ENCODE peak calls at places on chromosomes 2 and 18, in four cellular contexts. C is substantia nigra; F is DND-41; G is CD4-positive, alpha-beta memory T cell. R is an unnamed sample.

GRCh38 chr18:41745166-41746049 is 209.6 kb upstream of the PIK3C3 start:
- DNase-seq in C (peak), F (peak), G (no peak), R (peak)

GRCh38 chr2:100639588-100640195 is 76.9 kb downstream of the PDCL3 start:
- DNase-seq in C (no peak), F (no peak), G (no peak), R (no peak)

GRCh38 chr2:191635333-191636234 is 42.4 kb upstream of the NABP1 start:
- DNase-seq in C (no peak), F (no peak), G (no peak), R (peak)

GRCh38 chr2:176085861-176086771 is 2.4 kb upstream of the EVX2 start:
- DNase-seq in C (peak), F (peak), G (no peak), R (no peak)

GRCh38 chr2:199581935-199582336 is 124.2 kb upstream of the SATB2 start:
- DNase-seq in C (no peak), F (no peak), G (no peak), R (no peak)

GRCh38 chr2:11073251-11073650 is 82.0 kb upstream of the SLC66A3 start:
- DNase-seq in C (no peak), F (no peak), G (no peak), R (no peak)

GRCh38 chr18:1150344-1150743 is 245.7 kb downstream of the ADCYAP1 start:
- DNase-seq in C (no peak), F (no peak), G (no peak), R (no peak)

GRCh38 chr2:201758873-201759272 is 21.9 kb downstream of the ALS2 start:
- DNase-seq in C (no peak), F (no peak), G (no peak), R (no peak)

GRCh38 chr2:217622205-217622621 is 380.6 kb downstream of the TNS1 start:
- DNase-seq in C (no peak), F (no peak), G (no peak), R (no peak)

GRCh38 chr2:180657054-180657453 is 323.4 kb upstream of the UBE2E3 start:
- DNase-seq in C (no peak), F (no peak), G (no peak), R (no peak)

GRCh38 chr2:66364495-66364992 is 70.4 kb upstream of the MEIS1 start:
- DNase-seq in C (no peak), F (no peak), G (no peak), R (no peak)

GRCh38 chr2:84906108-84906899 is 848 bp downstream of the TMSB10 start:
- DNase-seq in C (no peak), F (peak), G (peak), R (peak)

GRCh38 chr2:159046966-159047365 is 78.5 kb downstream of the TANC1 start:
- DNase-seq in C (no peak), F (no peak), G (no peak), R (no peak)

GRCh38 chr2:225182126-225182525 is 139.9 kb upstream of the DOCK10 start:
- DNase-seq in C (no peak), F (no peak), G (no peak), R (no peak)

GRCh38 chr2:45353879-45354278 is 257.2 kb downstream of the SRBD1 start:
- DNase-seq in C (no peak), F (no peak), G (no peak), R (no peak)

GRCh38 chr2:235287369-235287722 is 206.5 kb upstream of the AGAP1 start:
- DNase-seq in C (no peak), F (no peak), G (no peak), R (no peak)

GRCh38 chr2:235665656-235666239 is 171.9 kb downstream of the AGAP1 start:
- DNase-seq in C (no peak), F (no peak), G (no peak), R (no peak)

GRCh38 chr2:74481961-74482800 is 617 bp downstream of the CCDC142 start:
- DNase-seq in C (no peak), F (peak), G (no peak), R (peak)

GRCh38 chr18:36284671-36285295 is 12.7 kb upstream of the FHOD3 start:
- DNase-seq in C (no peak), F (peak), G (peak), R (peak)

GRCh38 chr18:62577748-62578147 is 54.9 kb downstream of the ZCCHC2 start:
- DNase-seq in C (no peak), F (no peak), G (no peak), R (no peak)

GRCh38 chr2:29698216-29698615 is 223.2 kb downstream of the ALK start:
- DNase-seq in C (no peak), F (no peak), G (no peak), R (no peak)

GRCh38 chr2:2232167-2232566 is 98.9 kb downstream of the MYT1L start:
- DNase-seq in C (no peak), F (no peak), G (no peak), R (no peak)

GRCh38 chr18:1846640-1847039 is 724.7 kb downstream of the METTL4 start:
- DNase-seq in C (no peak), F (no peak), G (no peak), R (peak)

GRCh38 chr2:4499316-4499715 is 795.9 kb downstream of the DCDC2C start:
- DNase-seq in C (no peak), F (no peak), G (no peak), R (no peak)

GRCh38 chr2:172208881-172209325 is 106.2 kb upstream of the DLX2 start:
- DNase-seq in C (no peak), F (no peak), G (no peak), R (no peak)

GRCh38 chr2:188391354-188391753 is 99.7 kb downstream of the GULP1 start:
- DNase-seq in C (no peak), F (no peak), G (no peak), R (no peak)

GRCh38 chr2:188385857-188386256 is 94.2 kb downstream of the GULP1 start:
- DNase-seq in C (no peak), F (no peak), G (no peak), R (no peak)

GRCh38 chr2:188383158-188383557 is 91.5 kb downstream of the GULP1 start:
- DNase-seq in C (no peak), F (no peak), G (no peak), R (peak)

GRCh38 chr2:188388831-188389230 is 97.2 kb downstream of the GULP1 start:
- DNase-seq in C (no peak), F (no peak), G (no peak), R (no peak)
- H3K27ac ChIP-seq in C (no peak), F (no peak), G (no peak), R (no peak)

DNA sequence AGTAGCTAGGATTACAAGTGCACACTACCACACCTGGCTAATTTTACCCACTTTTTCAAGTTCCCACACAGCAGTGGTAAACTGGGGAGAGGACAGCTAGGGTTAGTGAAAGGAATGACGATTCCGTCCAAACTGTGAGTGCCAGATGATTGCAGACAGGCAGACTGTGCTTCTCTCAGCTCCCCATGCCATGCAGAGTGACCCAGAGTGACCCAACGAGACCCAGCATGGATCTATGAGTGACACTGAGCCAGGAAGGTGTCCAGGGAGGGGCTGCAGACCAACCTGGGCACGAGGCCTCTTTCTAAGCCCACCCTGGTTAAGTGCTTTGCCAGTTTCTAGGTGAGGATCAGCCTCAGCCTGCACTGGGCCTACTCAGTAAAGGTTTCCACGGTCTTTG is 7.7 kb upstream of the KLF11 start:
- DNase-seq in C (no peak), F (no peak), G (no peak), R (no peak)
- H3K27ac ChIP-seq in C (peak), F (no peak), G (no peak), R (no peak)

DNA sequence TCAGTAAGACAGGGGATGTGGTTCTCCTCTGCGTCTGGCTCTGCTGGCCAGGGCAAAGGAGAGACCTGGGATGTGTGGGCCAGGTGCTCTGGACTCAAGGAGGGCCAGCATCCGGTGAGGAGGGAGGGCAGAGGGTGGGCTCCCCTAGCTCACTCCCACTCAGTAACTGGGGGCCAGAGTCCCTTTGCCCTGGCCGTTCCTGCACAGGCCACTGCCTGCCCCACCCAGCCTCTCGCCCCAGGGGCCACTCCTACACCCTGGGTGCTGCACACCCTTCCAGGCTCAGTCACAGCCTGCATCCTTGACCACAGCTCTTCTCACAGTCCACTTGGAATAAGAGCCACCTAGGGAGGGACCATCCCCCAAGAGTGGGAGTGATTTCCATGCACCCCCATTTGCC is 41.0 kb downstream of the SNED1 start:
- DNase-seq in C (no peak), F (no peak), G (no peak), R (no peak)
- H3K27ac ChIP-seq in C (no peak), F (no peak), G (no peak), R (no peak)

GRCh38 chr2:120228503-120228902 is 5.3 kb upstream of the TMEM185B start:
- DNase-seq in C (no peak), F (no peak), G (no peak), R (no peak)
- H3K27ac ChIP-seq in C (no peak), F (no peak), G (no peak), R (no peak)

GRCh38 chr2:239438968-239439367 is 38.1 kb upstream of the HDAC4 start:
- DNase-seq in C (no peak), F (no peak), G (no peak), R (no peak)

GRCh38 chr2:239441261-239441701 is 40.5 kb upstream of the HDAC4 start:
- DNase-seq in C (no peak), F (peak), G (peak), R (no peak)

GRCh38 chr2:239438368-239438767 is 37.5 kb upstream of the HDAC4 start:
- DNase-seq in C (no peak), F (no peak), G (no peak), R (no peak)

GRCh38 chr2:239440511-239440959 is 39.7 kb upstream of the HDAC4 start:
- DNase-seq in C (peak), F (peak), G (no peak), R (no peak)

DNA sequence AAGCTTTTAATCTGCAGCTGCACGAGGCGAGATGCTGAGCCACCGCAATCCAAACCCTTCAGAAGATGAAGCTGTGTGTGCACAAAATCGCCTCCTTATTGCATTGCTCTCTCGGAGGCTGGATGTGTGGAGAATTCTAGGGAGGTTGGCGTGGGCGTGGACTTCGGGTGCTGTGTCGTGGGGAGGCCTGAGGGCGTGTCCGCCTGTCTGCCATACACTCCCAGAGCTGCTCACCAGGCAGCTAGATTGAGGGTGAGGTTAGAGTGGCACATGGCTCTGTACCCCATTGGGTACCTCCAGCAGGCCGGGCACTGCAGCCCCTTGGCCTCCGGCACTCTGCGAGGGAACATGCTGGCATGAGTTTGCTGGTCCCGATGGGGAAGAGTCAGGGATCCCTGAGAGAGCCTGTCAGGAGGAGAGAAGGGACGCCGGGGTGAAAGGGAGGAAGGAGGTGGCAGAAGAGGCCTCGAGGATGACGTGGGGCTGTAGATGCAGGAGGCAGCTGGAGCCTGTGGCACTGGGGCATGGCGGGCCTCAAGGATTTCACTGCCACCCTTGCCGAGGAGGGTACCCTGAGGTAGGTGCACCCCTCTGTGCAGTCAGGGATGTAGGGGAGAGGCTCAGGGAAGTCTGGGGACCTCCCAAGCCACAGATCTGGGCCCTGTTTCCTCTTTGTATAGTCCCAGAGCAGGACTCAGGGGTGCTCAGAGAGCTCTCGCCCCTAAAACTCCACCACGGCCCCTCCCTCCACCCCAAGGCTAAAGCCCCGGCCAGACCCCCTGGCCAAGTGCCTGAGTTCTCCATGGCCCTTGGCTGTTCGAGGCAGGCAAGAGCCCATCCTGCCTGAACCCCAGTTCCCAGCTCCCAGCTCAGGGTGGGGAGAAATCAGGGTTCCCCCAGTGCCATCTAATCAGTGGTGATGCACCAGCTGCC is 38.8 kb upstream of the HDAC4 start:
- DNase-seq in C (no peak), F (no peak), G (no peak), R (no peak)
- H3K27ac ChIP-seq in C (peak), F (peak), G (no peak), R (no peak)

DNA sequence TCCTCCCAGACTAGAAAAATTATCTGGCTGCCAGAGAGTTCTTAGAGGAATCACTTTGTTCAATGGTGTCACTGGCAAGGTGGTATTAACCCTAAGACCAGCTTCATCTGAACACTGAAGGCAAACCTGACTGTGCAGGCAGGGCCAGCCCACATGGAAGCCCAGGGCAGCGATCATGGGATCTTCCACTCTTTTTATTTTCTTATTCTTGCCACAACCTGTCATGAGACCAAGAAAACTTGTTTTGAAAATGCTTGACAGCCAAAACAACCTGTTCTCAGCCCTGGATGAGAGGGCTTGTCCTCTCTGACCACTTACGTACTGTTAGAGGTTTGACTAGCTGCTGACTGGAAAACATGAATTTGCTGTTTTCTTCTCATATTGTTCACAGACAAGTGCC is 75.3 kb upstream of the FOSL2 start:
- DNase-seq in C (no peak), F (no peak), G (no peak), R (no peak)
- H3K27ac ChIP-seq in C (no peak), F (no peak), G (no peak), R (no peak)

GRCh38 chr2:40512246-40512645 is 60.4 kb upstream of the SLC8A1 start:
- DNase-seq in C (no peak), F (no peak), G (no peak), R (no peak)
- H3K27ac ChIP-seq in C (no peak), F (no peak), G (no peak), R (no peak)

GRCh38 chr2:213089438-213089837 is 62.0 kb downstream of the IKZF2 start:
- DNase-seq in C (no peak), F (no peak), G (no peak), R (no peak)
- H3K27ac ChIP-seq in C (no peak), F (peak), G (no peak), R (no peak)